ENCODE peak calls at places on chromosomes 7 and 10, in seven cellular contexts. X is GM13976, W is GM12891, R is putamen, A is NAMALWA, Y is NCI-H774, I is amniotic stem cell. D is an unnamed sample.

GRCh38 chr7:44990520-44991023 is 9.4 kb upstream of the CCM2 start:
- DNase-seq in X (no peak), Y (no peak), W (no peak), A (no peak), R (peak), I (no peak), D (no peak)

GRCh38 chr10:97781541-97782331 is 9.9 kb upstream of the SFRP5 start:
- DNase-seq in I (no peak), R (no peak), W (no peak), A (no peak), X (no peak), Y (no peak), D (no peak)

GRCh38 chr7:33418251-33418701 is 288.9 kb downstream of the BBS9 start:
- DNase-seq in X (no peak), Y (no peak), W (no peak), I (no peak), A (no peak), R (no peak), D (peak)

GRCh38 chr7:18361756-18362155 is 133.8 kb upstream of the HDAC9 start:
- DNase-seq in I (no peak), A (no peak), Y (no peak), W (no peak), R (no peak), X (no peak), D (no peak)

GRCh38 chr7:1269336-1269890 is 36.7 kb downstream of the UNCX start:
- DNase-seq in A (no peak), X (no peak), I (no peak), W (no peak), R (no peak), Y (no peak), D (no peak)

GRCh38 chr7:27576360-27576944 is 86.2 kb downstream of the HIBADH start:
- DNase-seq in R (peak), Y (peak), X (peak), A (peak), I (no peak), W (no peak), D (no peak)

GRCh38 chr7:99504281-99504602 is 220 bp upstream of the ZKSCAN5 start:
- DNase-seq in I (no peak), Y (no peak), X (no peak), R (no peak), A (no peak), W (no peak), D (no peak)

GRCh38 chr10:96910488-96911395 is 78.6 kb downstream of the LCOR start:
- DNase-seq in W (peak), R (peak), X (peak), A (peak), Y (peak), I (peak), D (peak)

GRCh38 chr10:34049469-34049868 is 715.0 kb upstream of the NRP1 start:
- DNase-seq in X (no peak), W (no peak), Y (no peak), I (peak), R (no peak), A (no peak), D (no peak)

GRCh38 chr7:36185732-36186131 is 32.7 kb downstream of the EEPD1 start:
- DNase-seq in R (no peak), X (no peak), Y (no peak), A (no peak), W (no peak), I (no peak), D (no peak)

GRCh38 chr7:21338728-21339164 is 89.1 kb upstream of the SP4 start:
- DNase-seq in R (no peak), X (no peak), I (no peak), A (no peak), W (no peak), Y (no peak), D (no peak)

GRCh38 chr10:45280113-45280512 is 35.3 kb downstream of the OR13A1 start:
- DNase-seq in X (no peak), Y (no peak), R (no peak), I (no peak), W (no peak), A (no peak), D (no peak)

GRCh38 chr10:71974489-71975011 is 10.4 kb downstream of the CHST3 start:
- DNase-seq in X (peak), I (peak), A (no peak), W (peak), Y (no peak), R (no peak), D (no peak)

GRCh38 chr10:126684171-126684745 is 13.8 kb upstream of the C10orf90 start:
- DNase-seq in A (no peak), Y (no peak), W (no peak), R (no peak), I (no peak), X (no peak), D (no peak)

GRCh38 chr10:79027147-79028055 is 41.4 kb upstream of the ZMIZ1 start:
- DNase-seq in X (no peak), W (no peak), R (no peak), I (no peak), Y (peak), A (no peak), D (no peak)

GRCh38 chr10:113657544-113657943 is 6.3 kb downstream of the NRAP start:
- DNase-seq in R (no peak), X (no peak), W (no peak), I (no peak), Y (no peak), A (no peak), D (no peak)

GRCh38 chr7:95871078-95871848 is 98.9 kb downstream of the DYNC1I1 start:
- DNase-seq in I (peak), A (peak), W (peak), X (peak), Y (peak), R (peak), D (no peak)

GRCh38 chr10:102231357-102232318 is 5.5 kb downstream of the ELOVL3 start:
- DNase-seq in A (peak), X (peak), Y (no peak), W (peak), R (no peak), I (no peak), D (no peak)

GRCh38 chr10:77707570-77707969 is 70.0 kb upstream of the KCNMA1 start:
- DNase-seq in I (no peak), X (no peak), W (no peak), R (no peak), Y (no peak), A (no peak), D (no peak)

GRCh38 chr7:21782996-21783395 is 162.7 kb downstream of the CDCA7L start:
- DNase-seq in W (no peak), R (no peak), X (no peak), Y (no peak), I (no peak), A (no peak), D (no peak)

GRCh38 chr10:31886885-31887284 is 41.7 kb downstream of the ARHGAP12 start:
- DNase-seq in I (no peak), W (no peak), X (no peak), R (no peak), A (no peak), Y (no peak), D (no peak)

GRCh38 chr7:25216837-25217236 is 11.4 kb downstream of the NPVF start:
- DNase-seq in I (no peak), W (no peak), R (peak), X (peak), Y (peak), A (peak), D (peak)

GRCh38 chr7:83677180-83677866 is 28.4 kb upstream of the SEMA3E start:
- DNase-seq in A (no peak), W (no peak), R (no peak), Y (no peak), I (peak), X (no peak), D (peak)

GRCh38 chr10:70348228-70348850 is 34.1 kb downstream of the LRRC20 start:
- DNase-seq in X (peak), W (no peak), I (no peak), Y (no peak), A (peak), R (no peak), D (no peak)

GRCh38 chr10:79454259-79454658 is 8.8 kb upstream of the ZCCHC24 start:
- DNase-seq in X (no peak), Y (no peak), A (no peak), W (no peak), I (no peak), R (no peak), D (no peak)

GRCh38 chr10:78382776-78383175 is 349.1 kb downstream of the RPS24 start:
- DNase-seq in W (no peak), X (no peak), Y (no peak), R (no peak), A (no peak), I (no peak), D (no peak)

GRCh38 chr7:123609883-123610239 is 8.2 kb downstream of the ASB15 start:
- DNase-seq in W (no peak), R (no peak), I (no peak), X (no peak), A (no peak), Y (no peak), D (no peak)